ENCODE peak calls at places on chromosome 17, in ten cellular contexts. T, Y, W, Q, D, L, J, C, K and H are unnamed samples.

GRCh38 chr17:81517339-81518112 is 4.9 kb upstream of the ACTG1 start:
- DNase-seq in J (peak), C (no peak), W (no peak), L (no peak), D (no peak), Q (no peak), K (peak), T (no peak), Y (no peak), H (no peak)

GRCh38 chr17:80621335-80622169 is 76.9 kb downstream of the RPTOR start:
- DNase-seq in K (no peak), Q (no peak), D (peak), Y (no peak), T (no peak), W (no peak), C (no peak), J (no peak), L (no peak), H (no peak)

GRCh38 chr17:35889818-35890773 is 9.9 kb upstream of the CCL5 start:
- DNase-seq in K (peak), Q (peak), J (no peak), T (peak), C (peak), L (peak), D (peak), Y (no peak), W (no peak), H (no peak)

GRCh38 chr17:80218391-80218790 is 1.7 kb downstream of the SGSH start:
- DNase-seq in K (no peak), T (no peak), J (no peak), W (no peak), Y (no peak), D (no peak), L (no peak), Q (no peak), C (no peak), H (no peak)

GRCh38 chr17:13749566-13750235 is 148.0 kb upstream of the HS3ST3A1 start:
- DNase-seq in C (no peak), Y (no peak), T (no peak), W (no peak), Q (no peak), D (no peak), J (no peak), L (no peak), K (no peak), H (no peak)

GRCh38 chr17:12463102-12463501 is 202.6 kb upstream of the MYOCD start:
- DNase-seq in L (no peak), Y (no peak), K (peak), D (no peak), T (peak), J (peak), C (peak), W (no peak), Q (no peak), H (no peak)

GRCh38 chr17:2853722-2854580 is 57.7 kb downstream of the RAP1GAP2 start:
- DNase-seq in J (no peak), Q (peak), D (no peak), K (no peak), W (no peak), Y (no peak), C (no peak), L (no peak), T (no peak), H (no peak)

GRCh38 chr17:48442819-48443218 is 12.8 kb upstream of the SKAP1 start:
- DNase-seq in T (no peak), K (no peak), W (no peak), Q (no peak), C (no peak), Y (no peak), L (no peak), D (peak), J (no peak), H (no peak)

GRCh38 chr17:9707917-9708316 is 62.6 kb downstream of the USP43 start:
- DNase-seq in K (no peak), T (no peak), C (no peak), L (no peak), W (no peak), Q (no peak), Y (no peak), J (no peak), D (no peak), H (no peak)

GRCh38 chr17:17114592-17115225 is 72.5 kb downstream of the MPRIP start:
- DNase-seq in Q (no peak), D (peak), J (no peak), K (no peak), Y (no peak), C (no peak), W (peak), T (no peak), L (no peak), H (no peak)

GRCh38 chr17:79811036-79811887 is 14.4 kb upstream of the CBX8 start:
- DNase-seq in J (no peak), L (no peak), K (no peak), T (no peak), D (peak), W (no peak), C (no peak), Q (no peak), Y (no peak), H (no peak)

GRCh38 chr17:81212365-81212764 is 10.4 kb downstream of the CEP131 start:
- DNase-seq in L (no peak), Q (no peak), W (no peak), C (no peak), D (no peak), Y (no peak), K (no peak), J (no peak), T (no peak), H (no peak)

GRCh38 chr17:78114831-78115723 is 13.5 kb downstream of the TMC6 start:
- DNase-seq in C (no peak), Y (no peak), D (no peak), L (no peak), Q (no peak), W (peak), T (no peak), J (no peak), K (no peak), H (no peak)

GRCh38 chr17:55606431-55606830 is 95.2 kb upstream of the SMIM36 start:
- DNase-seq in Q (no peak), K (peak), C (no peak), D (no peak), W (no peak), T (no peak), L (no peak), J (no peak), Y (no peak), H (no peak)

GRCh38 chr17:75864448-75864871 is 9.3 kb upstream of the WBP2 start:
- DNase-seq in K (peak), Q (no peak), W (peak), Y (peak), L (no peak), D (peak), J (peak), T (no peak), C (no peak), H (peak)

GRCh38 chr17:49191917-49192741 is 18.2 kb downstream of the GNGT2 start:
- DNase-seq in Q (peak), K (peak), T (peak), D (peak), C (peak), W (peak), Y (peak), L (peak), J (peak), H (peak)

GRCh38 chr17:77654861-77655260 is 303.6 kb upstream of the TNRC6C start:
- DNase-seq in Q (no peak), C (no peak), D (no peak), T (no peak), K (no peak), L (no peak), Y (no peak), W (no peak), J (no peak), H (peak)

GRCh38 chr17:75271955-75272847 is 1.2 kb upstream of the MIF4GD start:
- DNase-seq in D (no peak), C (no peak), Q (no peak), T (no peak), J (no peak), Y (no peak), W (peak), K (no peak), L (no peak), H (no peak)

GRCh38 chr17:77580956-77581355 is 377.5 kb upstream of the TNRC6C start:
- DNase-seq in J (no peak), D (no peak), T (no peak), W (no peak), L (no peak), Q (no peak), C (no peak), Y (no peak), K (no peak), H (no peak)

GRCh38 chr17:77426676-77427386 is 286.1 kb downstream of the SEC14L1 start:
- DNase-seq in C (no peak), Y (no peak), L (no peak), K (no peak), Q (no peak), W (no peak), J (no peak), D (no peak), T (no peak), H (no peak)

GRCh38 chr17:9729735-9730420 is 61.5 kb downstream of the DHRS7C start:
- DNase-seq in D (no peak), Q (peak), L (no peak), K (no peak), W (no peak), Y (no peak), C (no peak), T (no peak), J (no peak), H (no peak)

GRCh38 chr17:17191346-17191792 is 14.8 kb downstream of the PLD6 start:
- DNase-seq in T (peak), D (no peak), Y (no peak), Q (no peak), L (no peak), C (peak), J (peak), W (no peak), K (peak), H (no peak)

GRCh38 chr17:64692187-64692586 is 30.1 kb upstream of the SMURF2 start:
- DNase-seq in C (no peak), Q (no peak), T (no peak), L (no peak), D (no peak), K (no peak), W (no peak), Y (no peak), J (no peak), H (no peak)

GRCh38 chr17:16300554-16300953 is 52.7 kb downstream of the CENPV start:
- DNase-seq in D (no peak), T (no peak), J (no peak), C (no peak), Q (no peak), L (no peak), K (no peak), W (no peak), Y (no peak), H (no peak)

GRCh38 chr17:40511667-40512221 is 10.3 kb upstream of the TNS4 start:
- DNase-seq in C (no peak), D (no peak), Q (no peak), L (no peak), K (no peak), T (no peak), Y (no peak), W (no peak), J (no peak), H (peak)

GRCh38 chr17:72273301-72274056 is 152.7 kb downstream of the SOX9 start:
- DNase-seq in J (no peak), Q (peak), K (no peak), D (no peak), W (no peak), T (no peak), C (no peak), Y (no peak), L (no peak), H (no peak)

DNA sequence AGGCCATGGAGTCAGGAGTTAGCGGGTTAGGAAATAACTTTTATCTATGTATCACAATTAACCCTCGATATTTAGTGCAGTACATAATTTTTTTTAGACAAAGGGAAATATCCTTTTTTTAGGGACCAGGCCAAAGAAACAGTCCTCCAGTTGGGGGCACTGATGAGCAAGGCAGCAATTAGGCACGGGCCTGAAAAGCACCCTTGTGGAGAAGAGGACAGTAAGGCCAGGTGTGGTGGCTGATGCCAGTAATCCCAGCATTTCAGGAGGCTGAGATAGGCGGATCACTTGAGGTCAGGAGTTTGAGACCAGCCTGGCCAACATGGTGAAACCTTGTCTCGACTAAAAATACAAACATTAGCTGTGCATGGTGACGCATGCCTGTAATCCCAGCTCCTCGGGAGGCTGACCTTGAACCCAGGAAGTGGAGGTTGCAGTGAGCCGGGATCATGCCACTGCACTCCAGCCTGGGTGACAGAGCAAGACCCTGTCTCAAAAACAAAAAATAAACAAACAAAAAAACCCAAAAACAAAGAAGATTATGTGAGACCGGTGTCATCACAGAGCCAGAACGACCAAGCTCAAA is 158.3 kb upstream of the NOL11 start:
- DNase-seq in W (no peak), L (no peak), Q (no peak), Y (no peak), C (no peak), J (no peak), T (no peak), K (no peak), D (no peak), H (no peak)
- TF ChIP-seq CTCF in W (no peak), L (no peak), Q (peak), Y (no peak), C (no peak), J (no peak), T (no peak), K (peak), D (peak), H (no peak)

DNA sequence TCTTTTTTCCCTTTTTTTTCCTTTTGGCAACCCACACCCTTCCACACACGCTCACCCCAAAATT is at the start of gene NLK:
- DNase-seq in L (no peak), J (no peak), W (no peak), C (no peak), D (no peak), K (no peak), Y (no peak), Q (no peak), T (no peak), H (no peak)
- TF ChIP-seq CTCF in L (no peak), J (no peak), W (no peak), C (no peak), D (no peak), K (no peak), Y (no peak), Q (no peak), T (no peak), H (no peak)

DNA sequence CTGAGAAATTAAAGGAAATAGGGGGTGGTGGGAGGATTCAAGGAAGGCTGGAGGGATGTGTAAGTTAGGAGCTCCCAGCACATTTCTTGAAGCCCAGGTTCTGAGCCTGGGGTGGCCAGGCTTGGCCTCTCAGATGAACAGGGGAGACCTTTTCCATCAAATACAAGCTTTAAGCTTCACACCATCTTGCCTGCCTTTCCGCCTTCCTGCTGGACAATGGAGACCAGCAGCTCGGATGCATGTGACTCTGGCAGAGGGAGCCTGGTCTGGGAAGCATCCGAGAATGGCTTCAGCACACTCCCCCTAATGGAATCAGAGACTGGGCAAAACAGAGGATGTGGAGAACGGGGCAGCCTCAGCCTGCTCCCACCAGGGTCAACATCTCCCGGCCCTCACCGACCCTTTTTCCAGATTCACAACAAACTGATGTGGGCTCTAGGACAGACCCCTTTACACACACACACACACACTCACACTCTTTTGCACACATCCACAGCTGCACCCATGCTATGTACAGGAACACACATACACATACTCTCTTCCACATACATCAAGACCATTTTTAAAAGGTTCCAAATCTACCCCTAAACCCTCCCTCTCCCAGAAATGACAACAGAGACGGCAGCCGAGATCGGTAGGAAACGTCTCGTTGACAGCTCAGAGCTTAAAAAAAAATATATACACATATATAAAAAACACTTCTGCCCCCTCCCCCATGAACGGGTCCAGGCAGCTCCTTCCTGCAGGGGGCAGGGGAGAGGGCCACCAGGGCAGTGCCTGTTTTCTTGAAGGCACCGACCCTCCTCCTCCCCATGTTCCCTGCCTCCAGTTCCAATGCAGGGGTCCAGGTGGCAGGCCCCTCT is 6.5 kb upstream of the ATXN7L3 start:
- DNase-seq in T (no peak), L (no peak), Q (no peak), Y (no peak), D (no peak), K (no peak), W (no peak), J (no peak), C (no peak), H (no peak)
- TF ChIP-seq CTCF in T (peak), L (no peak), Q (no peak), Y (no peak), D (no peak), K (peak), W (no peak), J (no peak), C (peak), H (no peak)

GRCh38 chr17:38604479-38605229 is 1.1 kb downstream of the SRCIN1 start:
- DNase-seq in D (no peak), W (peak), C (no peak), K (no peak), T (no peak), J (no peak), Q (no peak), L (no peak), Y (no peak), H (no peak)
- TF ChIP-seq CTCF in D (peak), W (no peak), C (no peak), K (no peak), T (no peak), J (no peak), Q (no peak), L (no peak), Y (no peak), H (no peak)

GRCh38 chr17:63531022-63531965 is 8.1 kb downstream of the KCNH6 start:
- DNase-seq in J (no peak), T (no peak), D (no peak), L (no peak), W (no peak), Q (no peak), Y (no peak), C (no peak), K (no peak), H (no peak)

GRCh38 chr17:63533433-63534077 is 10.4 kb downstream of the KCNH6 start:
- DNase-seq in L (no peak), W (no peak), K (no peak), J (no peak), C (no peak), D (no peak), Q (no peak), T (no peak), Y (no peak), H (no peak)

GRCh38 chr17:63534816-63535455 is 11.8 kb downstream of the KCNH6 start:
- DNase-seq in Y (no peak), D (no peak), Q (no peak), W (no peak), T (no peak), K (no peak), C (no peak), L (no peak), J (no peak), H (no peak)

GRCh38 chr17:63535640-63536039 is 12.5 kb downstream of the KCNH6 start:
- DNase-seq in K (no peak), Y (no peak), W (no peak), L (no peak), T (no peak), Q (no peak), J (no peak), C (no peak), D (no peak), H (no peak)

DNA sequence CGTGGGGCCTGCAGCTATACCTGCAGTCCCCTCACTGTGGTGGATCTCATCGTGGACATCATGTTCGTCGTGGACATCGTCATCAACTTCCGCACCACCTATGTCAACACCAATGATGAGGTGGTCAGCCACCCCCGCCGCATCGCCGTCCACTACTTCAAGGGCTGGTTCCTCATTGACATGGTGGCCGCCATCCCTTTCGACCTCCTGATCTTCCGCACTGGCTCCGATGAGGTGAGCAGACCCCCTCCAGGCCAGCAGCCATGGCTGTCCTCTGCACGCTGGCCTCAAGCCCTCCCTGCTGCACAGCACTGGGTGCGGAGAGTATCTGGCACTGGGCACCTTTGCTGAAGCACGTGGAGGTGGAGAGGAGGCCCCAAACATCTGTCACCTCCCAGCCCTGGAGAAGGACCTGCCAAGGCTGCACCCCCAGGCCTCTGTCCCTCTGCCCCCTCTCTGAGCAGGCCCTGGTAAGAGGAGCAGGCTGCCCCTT is 11.0 kb downstream of the KCNH6 start:
- DNase-seq in D (no peak), J (no peak), Y (no peak), C (no peak), K (no peak), L (no peak), T (no peak), Q (no peak), W (no peak), H (no peak)
- TF ChIP-seq CTCF in D (no peak), J (no peak), Y (no peak), C (no peak), K (no peak), L (no peak), T (no peak), Q (no peak), W (no peak), H (no peak)

GRCh38 chr17:29619251-29619650 is 3.5 kb downstream of the CORO6 start:
- DNase-seq in Y (no peak), C (no peak), T (no peak), L (no peak), W (no peak), K (peak), J (no peak), Q (no peak), D (peak), H (no peak)
- TF ChIP-seq CTCF in Y (no peak), C (peak), T (peak), L (no peak), W (peak), K (peak), J (no peak), Q (no peak), D (peak), H (no peak)

GRCh38 chr17:27343972-27344607 is 50.2 kb downstream of the WSB1 start:
- DNase-seq in W (no peak), L (no peak), Y (no peak), J (no peak), C (no peak), T (no peak), D (peak), Q (no peak), K (no peak), H (no peak)
- TF ChIP-seq CTCF in W (no peak), L (no peak), Y (no peak), J (no peak), C (no peak), T (no peak), D (no peak), Q (no peak), K (no peak), H (no peak)

DNA sequence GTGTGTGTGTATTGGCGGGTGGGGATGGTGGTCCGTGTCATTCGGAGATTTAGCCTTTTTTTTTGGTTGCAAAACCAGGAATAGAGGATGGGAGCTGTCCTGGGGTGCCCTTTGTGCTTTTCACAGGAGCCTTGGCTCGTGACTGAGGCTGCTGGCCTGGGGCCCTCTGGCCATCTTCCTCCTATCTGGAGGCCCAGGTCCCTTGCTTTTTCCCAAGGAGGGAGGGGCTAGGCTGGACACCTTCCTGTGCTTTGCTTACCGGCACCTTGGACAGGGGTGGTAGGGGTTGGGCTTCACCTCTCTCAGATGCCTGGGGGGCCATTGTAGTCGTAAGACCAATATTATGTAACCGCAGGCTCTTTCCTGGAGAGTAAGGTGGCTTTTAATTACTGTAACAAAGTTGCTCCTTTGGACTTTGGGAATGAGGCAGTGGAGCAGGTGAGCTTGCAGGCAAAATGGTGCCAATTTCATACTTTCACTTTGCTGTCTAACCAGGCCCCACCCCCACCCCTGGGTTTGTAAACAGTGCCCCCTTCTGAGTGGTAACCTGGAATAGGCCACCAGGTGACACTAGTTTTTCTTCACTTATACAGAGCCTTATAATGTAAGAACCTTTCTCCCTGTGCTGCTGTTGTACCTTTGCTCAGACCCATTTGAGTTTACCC is 1.2 kb downstream of the DYNLL2 start:
- DNase-seq in L (no peak), C (no peak), D (peak), K (peak), W (no peak), Q (peak), J (peak), T (no peak), Y (peak), H (no peak)
- TF ChIP-seq CTCF in L (no peak), C (peak), D (peak), K (no peak), W (no peak), Q (peak), J (no peak), T (peak), Y (peak), H (no peak)